ENCODE peak calls at places on chromosomes 12 and 14, in nine cellular contexts. Z is NCI-H69; O is activated CD4-positive, alpha-beta T cell treated with anti-CD3 and anti-CD28 coated beads, Interleukin-2, amount 50 U/mL, for 48 hours; L is NCI-H446 treated with DMSO at 0.1 percent for 48 hours; M is stimulated activated CD4-positive, alpha-beta T cell treated with anti-CD3 and anti-CD28 coated beads, Interleukin-12 subunit alpha, Interleukin-12 subunit beta, amount 100 ng/mL, for 4 hours; W is endothelial cell of umbilical vein; E is HS-5; P is WTC11; I is psoas muscle. X is an unnamed sample.
A peak's percentile ranks its signal among the peaks of the same experiment; 100 is the strongest.

GRCh38 chr14:54172114-54172513 is 215.5 kb upstream of the BMP4 start:
- DNase-seq in O (no peak), P (no peak), M (no peak), L (no peak), Z (no peak), W (no peak), E (no peak), I (no peak), X (no peak)

GRCh38 chr14:79229383-79229875 is 981.9 kb downstream of the DIO2 start:
- DNase-seq in Z (peak; percentile 96), M (no peak), L (peak; percentile 94), I (no peak), P (no peak), E (no peak), W (no peak), O (no peak), X (no peak)

GRCh38 chr12:28340261-28340660 is 150.0 kb downstream of the CCDC91 start:
- DNase-seq in O (no peak), Z (no peak), I (no peak), L (no peak), W (peak; percentile 46), E (peak; percentile 8), P (no peak), M (no peak), X (no peak)

GRCh38 chr14:68585690-68586089 is 207.2 kb downstream of the ZFP36L1 start:
- DNase-seq in M (no peak), L (no peak), P (no peak), Z (no peak), I (no peak), E (no peak), W (no peak), O (no peak), X (no peak)

GRCh38 chr12:79083181-79083580 is 218.6 kb downstream of the SYT1 start:
- DNase-seq in E (no peak), P (no peak), W (peak; percentile 1), I (no peak), O (no peak), M (no peak), L (no peak), Z (peak; percentile 60), X (peak; percentile 50)

GRCh38 chr14:89493877-89494634 is 77.0 kb upstream of the FOXN3 start:
- DNase-seq in W (no peak), O (no peak), P (no peak), M (no peak), I (no peak), E (no peak), Z (peak; percentile 58), L (no peak), X (peak; percentile 39)

GRCh38 chr12:1373887-1374286 is 220.5 kb downstream of the FBXL14 start:
- DNase-seq in W (no peak), M (no peak), L (no peak), O (no peak), I (no peak), P (no peak), E (peak; percentile 57), Z (no peak), X (no peak)

GRCh38 chr12:64459388-64460024 is 7.6 kb downstream of the TBK1 start:
- DNase-seq in I (no peak), P (no peak), L (no peak), O (no peak), W (peak; percentile 45), M (no peak), Z (no peak), E (no peak), X (peak; percentile 17)

GRCh38 chr14:54796961-54797360 is 105.7 kb downstream of the GCH1 start:
- DNase-seq in Z (no peak), M (no peak), I (no peak), O (no peak), E (peak; percentile 70), W (peak; percentile 33), P (no peak), L (no peak), X (no peak)

GRCh38 chr12:31008241-31008711 is 65.4 kb upstream of the DDX11 start:
- DNase-seq in Z (peak; percentile 99), W (no peak), I (no peak), L (peak; percentile 63), M (no peak), P (peak; percentile 10), E (no peak), O (no peak), X (no peak)

GRCh38 chr12:67410246-67410645 is 141.1 kb downstream of the CAND1 start:
- DNase-seq in E (no peak), P (no peak), L (peak; percentile 54), Z (no peak), M (no peak), I (no peak), O (no peak), W (no peak), X (no peak)

GRCh38 chr12:1948883-1949282 is 30.4 kb upstream of the CACNA2D4 start:
- DNase-seq in L (no peak), O (no peak), P (no peak), W (no peak), E (no peak), Z (no peak), I (no peak), M (no peak), X (no peak)

GRCh38 chr14:61426048-61426447 is 104.7 kb downstream of the PRKCH start:
- DNase-seq in Z (no peak), P (no peak), M (no peak), W (no peak), I (no peak), E (no peak), O (no peak), L (no peak), X (no peak)

GRCh38 chr12:6116481-6117021 is 7.9 kb downstream of the VWF start:
- DNase-seq in O (no peak), M (no peak), E (no peak), I (peak; percentile 67), L (no peak), P (no peak), W (peak; percentile 95), Z (no peak), X (no peak)

GRCh38 chr12:51118706-51119105 is 35.3 kb upstream of the CSRNP2 start:
- DNase-seq in O (no peak), I (no peak), W (no peak), L (no peak), P (no peak), E (peak; percentile 60), M (no peak), Z (no peak), X (no peak)